ENCODE peak calls at places on chromosomes 6 and 20, in ten cellular contexts. H, N, E, R, I, U, Z, L, G and W are unnamed samples.

GRCh38 chr20:7362601-7363000 is 577.7 kb downstream of the HAO1 start:
- DNase-seq in Z (no peak), G (no peak), L (no peak), U (no peak), N (no peak), H (no peak), E (no peak), I (no peak), R (no peak), W (no peak)

GRCh38 chr6:45835725-45836437 is 179.8 kb downstream of the CLIC5 start:
- DNase-seq in N (no peak), U (no peak), R (no peak), G (no peak), I (peak), H (no peak), Z (no peak), E (no peak), L (no peak), W (no peak)

GRCh38 chr6:107187630-107188029 is 72.3 kb upstream of the BEND3 start:
- DNase-seq in R (no peak), G (no peak), Z (no peak), U (no peak), H (no peak), I (no peak), L (no peak), N (no peak), E (no peak), W (no peak)

GRCh38 chr6:36120539-36120938 is 9.8 kb upstream of the MAPK13 start:
- DNase-seq in I (peak), U (peak), H (no peak), E (no peak), N (no peak), G (no peak), Z (no peak), R (no peak), L (peak), W (no peak)

GRCh38 chr6:110395221-110395620 is 20.2 kb downstream of the DDO start:
- DNase-seq in I (no peak), G (peak), N (no peak), U (no peak), L (no peak), Z (no peak), E (no peak), R (no peak), H (no peak), W (no peak)

GRCh38 chr20:38828514-38829295 is 23.2 kb downstream of the PPP1R16B start:
- DNase-seq in R (no peak), H (no peak), Z (no peak), E (no peak), N (no peak), U (no peak), G (no peak), I (no peak), L (no peak), W (no peak)

GRCh38 chr6:48766349-48766748 is 655.4 kb upstream of the PTCHD4 start:
- DNase-seq in N (no peak), E (peak), U (no peak), I (no peak), H (no peak), Z (no peak), G (peak), R (peak), L (peak), W (no peak)

GRCh38 chr6:164188861-164189260 is 774.3 kb downstream of the QKI start:
- DNase-seq in L (no peak), R (no peak), N (no peak), E (no peak), Z (no peak), U (no peak), H (no peak), G (no peak), I (no peak), W (no peak)

GRCh38 chr6:16318538-16318937 is 80.2 kb downstream of the GMPR start:
- DNase-seq in H (no peak), U (no peak), E (peak), N (no peak), I (no peak), Z (no peak), R (peak), G (peak), L (no peak), W (no peak)

GRCh38 chr20:3768342-3769130 is 983 bp upstream of the ADISSP start:
- DNase-seq in L (peak), H (peak), E (peak), I (peak), N (peak), G (peak), U (peak), Z (peak), R (peak), W (peak)

GRCh38 chr6:10510592-10511367 is 10.4 kb upstream of the GCNT2 start:
- DNase-seq in E (peak), R (peak), L (peak), G (peak), Z (peak), I (peak), U (peak), N (peak), H (peak), W (peak)

GRCh38 chr6:74065713-74066112 is 369.7 kb downstream of the CD109 start:
- DNase-seq in N (no peak), G (no peak), Z (no peak), E (no peak), L (no peak), H (no peak), U (no peak), I (no peak), R (no peak), W (no peak)

GRCh38 chr20:25284131-25284601 is 36.3 kb downstream of the PYGB start:
- DNase-seq in L (no peak), N (no peak), I (no peak), G (no peak), H (peak), Z (no peak), U (no peak), E (no peak), R (no peak), W (peak)

GRCh38 chr6:31441368-31442267 is 38.2 kb downstream of the MICA start:
- DNase-seq in H (peak), U (peak), Z (no peak), G (peak), N (no peak), L (peak), E (peak), R (peak), I (peak), W (peak)